ENCODE peak calls at places on chromosomes 6 and 20, in nine cellular contexts. One of them, this sample, is unnamed.

GRCh38 chr6:138945354-138945753 is 42.7 kb downstream of the REPS1 start:
- DNase-seq in H1: no peak
- DNase-seq in adrenal gland: no peak
- DNase-seq in right lobe of liver: no peak
- DNase-seq in uterus: no peak
- DNase-seq in heart left ventricle: no peak
- DNase-seq in HCT116: no peak
- DNase-seq in body of pancreas: no peak
- DNase-seq in tibial nerve: no peak
- DNase-seq in this sample: peak; percentile 20

GRCh38 chr6:159693894-159694545 is 979 bp upstream of the SOD2 start:
- DNase-seq in body of pancreas: peak; percentile 67
- DNase-seq in heart left ventricle: peak; percentile 42
- DNase-seq in HCT116: no peak
- DNase-seq in adrenal gland: peak; percentile 69
- DNase-seq in right lobe of liver: peak; percentile 55
- DNase-seq in H1: no peak
- DNase-seq in uterus: peak; percentile 39
- DNase-seq in tibial nerve: no peak
- DNase-seq in this sample: peak; percentile 60

GRCh38 chr20:4780245-4780644 is 58.5 kb downstream of the PRND start:
- DNase-seq in HCT116: no peak
- DNase-seq in tibial nerve: no peak
- DNase-seq in H1: no peak
- DNase-seq in uterus: no peak
- DNase-seq in adrenal gland: no peak
- DNase-seq in right lobe of liver: no peak
- DNase-seq in heart left ventricle: no peak
- DNase-seq in body of pancreas: no peak
- DNase-seq in this sample: peak; percentile 53

GRCh38 chr6:135109761-135110160 is 55.1 kb upstream of the HBS1L start:
- DNase-seq in body of pancreas: no peak
- DNase-seq in heart left ventricle: no peak
- DNase-seq in H1: no peak
- DNase-seq in adrenal gland: no peak
- DNase-seq in HCT116: no peak
- DNase-seq in uterus: no peak
- DNase-seq in tibial nerve: no peak
- DNase-seq in right lobe of liver: no peak
- DNase-seq in this sample: no peak

GRCh38 chr6:112468359-112468758 is 121.2 kb downstream of the RFPL4B start:
- DNase-seq in uterus: no peak
- DNase-seq in HCT116: no peak
- DNase-seq in right lobe of liver: no peak
- DNase-seq in adrenal gland: no peak
- DNase-seq in H1: no peak
- DNase-seq in heart left ventricle: no peak
- DNase-seq in body of pancreas: no peak
- DNase-seq in tibial nerve: no peak
- DNase-seq in this sample: no peak

GRCh38 chr20:64160536-64161495 is 3.4 kb upstream of the MYT1 start:
- DNase-seq in heart left ventricle: no peak
- DNase-seq in tibial nerve: no peak
- DNase-seq in uterus: no peak
- DNase-seq in right lobe of liver: no peak
- DNase-seq in body of pancreas: no peak
- DNase-seq in adrenal gland: no peak
- DNase-seq in H1: no peak
- DNase-seq in HCT116: no peak
- DNase-seq in this sample: no peak

GRCh38 chr6:27138837-27139752 is 108.4 kb upstream of the PRSS16 start:
- DNase-seq in right lobe of liver: peak; percentile 33
- DNase-seq in uterus: peak; percentile 47
- DNase-seq in H1: peak; percentile 91
- DNase-seq in adrenal gland: no peak
- DNase-seq in HCT116: no peak
- DNase-seq in body of pancreas: no peak
- DNase-seq in heart left ventricle: peak; percentile 40
- DNase-seq in tibial nerve: no peak
- DNase-seq in this sample: peak; percentile 98

GRCh38 chr6:123965894-123966293 is 162.2 kb downstream of the NKAIN2 start:
- DNase-seq in uterus: no peak
- DNase-seq in heart left ventricle: no peak
- DNase-seq in tibial nerve: no peak
- DNase-seq in right lobe of liver: no peak
- DNase-seq in adrenal gland: no peak
- DNase-seq in body of pancreas: no peak
- DNase-seq in HCT116: no peak
- DNase-seq in H1: peak; percentile 44
- DNase-seq in this sample: no peak

GRCh38 chr6:119314894-119315272 is 34.7 kb downstream of the MAN1A1 start:
- DNase-seq in HCT116: no peak
- DNase-seq in right lobe of liver: no peak
- DNase-seq in adrenal gland: no peak
- DNase-seq in body of pancreas: no peak
- DNase-seq in H1: no peak
- DNase-seq in tibial nerve: no peak
- DNase-seq in uterus: no peak
- DNase-seq in heart left ventricle: no peak
- DNase-seq in this sample: no peak

GRCh38 chr20:39916236-39916635 is 772.8 kb downstream of the MAFB start:
- DNase-seq in HCT116: no peak
- DNase-seq in right lobe of liver: no peak
- DNase-seq in uterus: no peak
- DNase-seq in body of pancreas: no peak
- DNase-seq in adrenal gland: no peak
- DNase-seq in tibial nerve: no peak
- DNase-seq in H1: no peak
- DNase-seq in heart left ventricle: no peak
- DNase-seq in this sample: no peak

DNA sequence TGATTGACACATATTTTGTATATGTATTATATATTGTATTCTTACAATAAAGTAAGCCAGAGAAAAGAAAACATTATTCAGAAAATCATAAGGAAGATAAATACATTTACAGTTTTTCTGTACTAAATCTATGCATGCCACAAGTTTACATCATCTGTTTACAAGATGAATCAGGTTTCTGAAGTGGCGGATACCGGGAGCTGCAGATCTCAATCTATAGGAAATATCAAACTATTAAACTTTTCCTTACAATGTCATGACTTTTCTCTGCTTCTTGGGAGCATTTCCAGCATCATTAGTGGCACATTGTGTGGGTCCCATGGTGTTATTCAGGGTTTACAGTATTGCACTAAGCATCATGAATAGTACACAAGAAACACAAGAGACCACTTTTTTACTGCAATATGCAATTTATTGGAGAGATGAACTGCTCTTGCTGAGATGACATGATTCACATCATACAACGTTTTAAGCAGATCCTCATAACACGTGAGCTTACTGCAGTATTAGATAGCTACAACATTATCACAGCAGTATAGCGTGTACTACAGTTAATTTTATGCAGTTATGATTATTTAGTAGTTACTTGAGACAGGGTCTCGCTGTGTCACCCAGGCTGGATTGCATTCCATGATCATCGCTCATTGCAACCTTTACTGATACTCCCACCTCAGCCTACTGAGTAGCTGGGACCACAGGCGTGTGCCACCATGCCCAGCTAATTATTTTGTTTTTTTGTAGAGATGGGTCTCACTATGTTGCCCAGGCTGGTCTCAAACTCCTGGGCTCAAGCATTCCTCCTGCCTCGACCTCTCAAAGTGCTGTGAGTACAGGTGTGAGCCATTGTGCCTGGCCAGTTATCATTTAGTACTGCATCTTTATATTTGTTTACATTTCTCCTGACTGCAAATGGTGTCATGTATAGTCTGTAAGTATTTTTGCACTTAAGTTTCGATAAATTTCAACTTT is 18.3 kb downstream of the BLTP3A start:
- DNase-seq in body of pancreas: no peak
- DNase-seq in adrenal gland: no peak
- DNase-seq in H1: no peak
- DNase-seq in uterus: no peak
- DNase-seq in heart left ventricle: no peak
- DNase-seq in tibial nerve: no peak
- DNase-seq in HCT116: no peak
- DNase-seq in right lobe of liver: no peak
- DNase-seq in this sample: no peak
- TF ChIP-seq POLR2A in body of pancreas: no peak
- TF ChIP-seq POLR2A in adrenal gland: no peak
- TF ChIP-seq POLR2A in H1: no peak
- TF ChIP-seq POLR2A in uterus: no peak
- TF ChIP-seq POLR2A in heart left ventricle: no peak
- TF ChIP-seq POLR2A in tibial nerve: no peak
- TF ChIP-seq POLR2A in HCT116: no peak
- TF ChIP-seq POLR2A in right lobe of liver: no peak
- TF ChIP-seq POLR2A in this sample: no peak

DNA sequence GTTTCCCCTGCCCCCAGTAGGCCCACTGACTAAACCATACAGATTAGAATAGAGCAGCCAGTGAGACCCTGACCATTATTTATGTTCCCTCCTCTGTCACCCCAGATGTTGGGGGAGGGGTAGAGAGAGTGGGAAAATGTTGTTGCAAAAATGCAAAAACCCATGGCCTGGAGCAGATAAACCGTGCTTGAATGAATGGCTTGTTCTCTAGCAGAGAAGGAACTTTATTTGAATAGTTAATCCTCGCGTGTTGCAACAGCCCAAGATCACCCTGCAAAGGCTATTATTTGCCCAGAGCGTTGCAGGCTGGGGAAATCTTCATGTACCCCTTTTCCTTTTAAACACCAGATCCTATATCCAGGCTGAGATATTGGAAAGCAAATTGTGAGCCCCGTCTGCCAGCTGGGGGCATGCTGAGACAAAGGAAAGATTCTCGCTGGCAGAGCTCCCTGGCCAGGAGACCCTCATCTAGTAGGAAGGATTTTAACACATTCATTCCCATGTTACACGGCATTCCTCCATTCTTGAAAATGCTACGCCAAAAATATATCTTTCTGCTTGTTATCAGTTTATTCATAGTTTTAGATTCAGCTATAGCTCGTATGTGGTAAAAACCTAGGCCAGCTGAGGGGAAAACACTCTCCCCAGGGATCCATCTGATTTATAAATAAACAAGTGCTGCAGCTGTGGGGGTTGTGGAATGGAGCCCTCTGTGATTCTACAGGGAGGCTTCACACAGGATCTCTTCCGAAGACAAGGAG is 53.0 kb downstream of the LINC00237 start:
- DNase-seq in body of pancreas: no peak
- DNase-seq in HCT116: no peak
- DNase-seq in uterus: no peak
- DNase-seq in heart left ventricle: no peak
- DNase-seq in adrenal gland: no peak
- DNase-seq in right lobe of liver: no peak
- DNase-seq in H1: no peak
- DNase-seq in tibial nerve: no peak
- DNase-seq in this sample: peak; percentile 71
- TF ChIP-seq CTCF in body of pancreas: no peak
- TF ChIP-seq CTCF in HCT116: no peak
- TF ChIP-seq CTCF in uterus: no peak
- TF ChIP-seq CTCF in heart left ventricle: no peak
- TF ChIP-seq CTCF in adrenal gland: no peak
- TF ChIP-seq CTCF in right lobe of liver: no peak
- TF ChIP-seq CTCF in H1: peak; percentile 25
- TF ChIP-seq CTCF in tibial nerve: no peak
- TF ChIP-seq CTCF in this sample: no peak

DNA sequence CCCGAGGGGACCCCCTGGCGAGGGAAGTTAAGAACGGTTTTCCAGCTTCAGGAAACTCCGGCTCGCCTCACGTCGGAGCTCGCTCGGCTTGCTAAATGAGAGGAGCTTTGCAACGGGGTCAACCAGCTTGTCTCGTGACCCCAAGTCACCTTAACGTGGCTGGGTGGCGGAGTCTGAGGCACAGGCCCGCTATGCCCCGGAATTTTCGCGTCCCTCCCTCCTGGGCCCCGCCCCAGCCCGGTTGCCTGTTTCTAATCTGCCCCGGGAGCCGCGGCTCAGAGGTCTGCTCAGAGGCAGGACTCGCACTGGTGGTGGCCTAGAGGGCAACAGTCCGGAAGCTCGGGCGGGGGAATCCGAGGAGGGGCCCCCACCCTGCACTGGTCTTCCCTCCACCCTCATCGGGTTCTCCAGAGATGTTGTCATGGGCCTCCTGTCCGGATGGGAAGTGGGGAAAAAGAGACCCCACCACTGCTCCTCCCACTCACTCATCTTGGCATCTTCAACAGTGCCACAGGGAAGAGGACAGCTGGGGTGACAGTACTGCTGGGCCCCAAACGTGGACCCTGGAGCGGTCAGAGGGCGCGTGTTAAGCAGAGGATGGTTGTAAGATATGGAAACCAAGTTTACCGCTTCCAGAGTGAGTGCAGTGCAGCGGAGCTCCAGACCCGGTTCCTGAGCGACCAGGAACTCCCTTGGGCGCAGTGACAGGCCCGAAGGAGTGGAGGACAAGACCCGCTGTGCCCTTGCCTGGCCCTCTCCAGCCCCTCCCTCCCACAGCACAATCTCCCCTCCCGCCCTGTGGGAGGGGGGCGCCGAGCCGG is 3.4 kb downstream of the NR2E1 start:
- DNase-seq in H1: no peak
- DNase-seq in body of pancreas: no peak
- DNase-seq in adrenal gland: no peak
- DNase-seq in uterus: no peak
- DNase-seq in tibial nerve: no peak
- DNase-seq in heart left ventricle: no peak
- DNase-seq in right lobe of liver: peak; percentile 38
- DNase-seq in HCT116: no peak
- DNase-seq in this sample: peak; percentile 32
- H3K4me3 ChIP-seq in H1: no peak overlapping the region
- H3K4me3 ChIP-seq in body of pancreas: no peak overlapping the region
- H3K4me3 ChIP-seq in adrenal gland: no peak overlapping the region
- H3K4me3 ChIP-seq in uterus: no peak overlapping the region
- H3K4me3 ChIP-seq in tibial nerve: peak overlapping the region; percentile 36
- H3K4me3 ChIP-seq in heart left ventricle: peak overlapping the region; percentile 30
- H3K4me3 ChIP-seq in right lobe of liver: no peak overlapping the region
- H3K4me3 ChIP-seq in HCT116: no peak overlapping the region
- H3K4me3 ChIP-seq in this sample: peak overlapping the region; percentile 1

DNA sequence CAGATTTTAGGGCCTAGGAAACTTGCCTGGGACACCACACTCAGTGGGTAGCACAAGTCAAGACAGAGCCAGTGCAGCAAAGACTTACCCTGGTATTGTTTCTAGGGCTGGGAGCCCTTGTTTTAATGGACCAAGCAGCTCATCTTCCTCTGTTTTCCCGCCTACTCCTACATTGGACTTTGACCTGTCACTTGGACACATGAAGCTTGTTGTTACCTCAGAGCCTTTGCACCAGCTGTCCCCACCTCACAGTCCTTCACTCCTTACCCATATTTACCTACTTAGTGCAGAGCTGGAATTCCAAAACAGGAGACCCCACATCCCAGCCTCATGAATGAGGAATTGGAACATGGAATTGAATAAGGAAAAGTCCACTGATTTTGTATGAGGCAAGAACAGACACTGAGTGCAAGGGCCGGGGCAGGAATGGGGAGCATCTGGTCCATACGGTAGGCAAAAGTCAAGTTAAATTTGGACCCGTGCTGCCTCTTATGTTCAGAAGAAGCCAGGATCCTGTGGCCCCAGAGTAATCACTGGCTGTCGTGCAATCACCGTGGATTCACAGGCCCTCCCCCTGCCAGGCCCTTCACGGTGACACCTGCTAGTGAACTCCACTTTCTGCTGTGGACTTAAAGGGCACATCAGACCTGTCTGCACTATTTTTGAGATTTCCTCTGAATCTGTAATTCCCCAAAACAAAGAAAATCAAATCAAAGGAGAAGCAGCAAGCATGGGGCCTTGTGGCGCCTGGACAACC is 236.9 kb upstream of the PMEPA1 start:
- DNase-seq in body of pancreas: no peak
- DNase-seq in right lobe of liver: no peak
- DNase-seq in H1: no peak
- DNase-seq in heart left ventricle: no peak
- DNase-seq in HCT116: no peak
- DNase-seq in tibial nerve: no peak
- DNase-seq in uterus: no peak
- DNase-seq in adrenal gland: no peak
- DNase-seq in this sample: no peak
- TF ChIP-seq POLR2A in body of pancreas: no peak
- TF ChIP-seq POLR2A in right lobe of liver: no peak
- TF ChIP-seq POLR2A in H1: no peak
- TF ChIP-seq POLR2A in heart left ventricle: no peak
- TF ChIP-seq POLR2A in HCT116: no peak
- TF ChIP-seq POLR2A in tibial nerve: no peak
- TF ChIP-seq POLR2A in uterus: no peak
- TF ChIP-seq POLR2A in adrenal gland: no peak
- TF ChIP-seq POLR2A in this sample: no peak